ENCODE peak calls at places on chromosome 21, in seven cellular contexts. V is IMR-90, I is H54, L is body of pancreas, A is suprapubic skin, X is transverse colon, Y is Peyer's patch. U is an unnamed sample.

GRCh38 chr21:40620386-40621145 is 226.4 kb downstream of the DSCAM start:
- DNase-seq in X (no peak), I (no peak), Y (no peak), V (no peak), A (no peak), L (no peak), U (no peak)

GRCh38 chr21:33976980-33977720 is 61.5 kb upstream of the ATP5PO start:
- DNase-seq in A (no peak), I (no peak), L (no peak), X (no peak), V (no peak), Y (no peak), U (no peak)

GRCh38 chr21:39633770-39634181 is 21.0 kb downstream of the B3GALT5 start:
- DNase-seq in I (peak; percentile 74), Y (no peak), A (no peak), V (peak; percentile 92), L (no peak), X (no peak), U (no peak)

GRCh38 chr21:39119696-39120290 is 63.5 kb downstream of the PSMG1 start:
- DNase-seq in I (no peak), A (no peak), X (no peak), Y (no peak), L (no peak), V (no peak), U (no peak)

GRCh38 chr21:38037416-38037815 is 121.2 kb upstream of the KCNJ6 start:
- DNase-seq in V (no peak), A (no peak), X (no peak), I (no peak), Y (no peak), L (no peak), U (no peak)

GRCh38 chr21:33196956-33197374 is 32.8 kb upstream of the IFNAR2 start:
- DNase-seq in X (peak; percentile 63), V (peak; percentile 62), A (peak; percentile 72), L (peak; percentile 69), Y (peak; percentile 53), I (peak; percentile 50), U (peak; percentile 71)

GRCh38 chr21:29155118-29155932 is 24.9 kb downstream of the MAP3K7CL start:
- DNase-seq in X (no peak), V (peak; percentile 62), I (peak; percentile 44), Y (no peak), L (peak; percentile 27), A (peak; percentile 66), U (no peak)

GRCh38 chr21:34889537-34890257 is 159.4 kb downstream of the RUNX1 start:
- DNase-seq in L (peak; percentile 78), A (peak; percentile 88), Y (peak; percentile 71), I (peak; percentile 78), X (peak; percentile 85), V (peak; percentile 77), U (peak; percentile 88)

GRCh38 chr21:18373631-18374030 is 30.0 kb downstream of the TMPRSS15 start:
- DNase-seq in I (no peak), X (no peak), V (no peak), L (no peak), A (no peak), Y (no peak), U (no peak)

GRCh38 chr21:16534408-16535099 is 804.8 kb downstream of the USP25 start:
- DNase-seq in I (peak; percentile 5), V (peak; percentile 32), Y (no peak), A (peak; percentile 90), L (peak; percentile 68), X (peak; percentile 16), U (peak; percentile 67)

GRCh38 chr21:34877485-34878128 is 171.5 kb downstream of the RUNX1 start:
- DNase-seq in I (no peak), A (no peak), X (peak; percentile 92), V (no peak), L (peak; percentile 96), Y (no peak), U (no peak)

DNA sequence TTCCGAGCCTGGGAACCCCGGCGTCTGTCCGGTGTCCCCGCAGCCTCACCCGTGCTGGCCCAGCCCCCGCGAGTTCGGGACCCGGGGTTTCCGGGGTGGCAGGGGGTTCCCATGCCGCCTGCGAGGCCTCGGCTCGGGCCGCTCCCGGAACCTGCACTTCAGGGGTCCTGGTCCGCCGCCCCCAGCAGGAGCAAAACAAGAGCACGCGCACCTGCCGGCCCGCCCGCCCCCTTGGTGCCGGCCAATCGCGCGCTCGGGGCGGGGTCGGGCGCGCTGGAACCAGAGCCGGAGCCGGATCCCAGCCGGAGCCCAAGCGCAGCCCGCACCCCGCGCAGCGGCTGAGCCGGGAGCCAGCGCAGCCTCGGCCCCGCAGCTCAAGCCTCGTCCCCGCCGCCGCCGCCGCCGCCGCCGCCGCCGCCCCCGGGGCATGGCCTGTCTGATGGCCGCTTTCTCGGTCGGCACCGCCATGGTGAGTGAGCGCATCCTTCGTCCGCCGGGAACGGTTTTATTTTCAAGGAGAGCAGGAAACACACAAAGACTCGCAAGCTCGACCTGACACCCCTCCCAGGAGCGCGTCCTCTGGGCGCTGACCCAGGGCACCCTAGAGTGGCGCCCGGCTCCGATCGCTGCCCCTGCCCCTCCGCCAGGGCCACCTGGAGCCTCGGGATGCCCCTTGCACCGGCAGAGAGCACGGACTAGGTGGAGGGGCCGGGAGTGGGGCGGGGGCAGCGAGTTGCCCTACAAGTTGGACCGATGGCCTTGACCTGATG is at the start of gene ABCG1:
- DNase-seq in A (peak; percentile 74), L (peak; percentile 62), X (peak; percentile 73), I (no peak), V (peak; percentile 13), Y (peak; percentile 75), U (peak; percentile 50)
- TF ChIP-seq POLR2A in A (no peak), L (no peak), X (peak; percentile 31), I (no peak), V (no peak), Y (peak; percentile 65), U (no peak)

GRCh38 chr21:44927587-44928461 is 7.1 kb upstream of the ITGB2 start:
- DNase-seq in V (peak; percentile 56), A (no peak), X (peak; percentile 54), I (peak; percentile 98), Y (peak; percentile 86), L (no peak), U (no peak)
- TF ChIP-seq POLR2A in V (no peak), A (no peak), X (no peak), I (no peak), Y (no peak), L (no peak), U (no peak)

DNA sequence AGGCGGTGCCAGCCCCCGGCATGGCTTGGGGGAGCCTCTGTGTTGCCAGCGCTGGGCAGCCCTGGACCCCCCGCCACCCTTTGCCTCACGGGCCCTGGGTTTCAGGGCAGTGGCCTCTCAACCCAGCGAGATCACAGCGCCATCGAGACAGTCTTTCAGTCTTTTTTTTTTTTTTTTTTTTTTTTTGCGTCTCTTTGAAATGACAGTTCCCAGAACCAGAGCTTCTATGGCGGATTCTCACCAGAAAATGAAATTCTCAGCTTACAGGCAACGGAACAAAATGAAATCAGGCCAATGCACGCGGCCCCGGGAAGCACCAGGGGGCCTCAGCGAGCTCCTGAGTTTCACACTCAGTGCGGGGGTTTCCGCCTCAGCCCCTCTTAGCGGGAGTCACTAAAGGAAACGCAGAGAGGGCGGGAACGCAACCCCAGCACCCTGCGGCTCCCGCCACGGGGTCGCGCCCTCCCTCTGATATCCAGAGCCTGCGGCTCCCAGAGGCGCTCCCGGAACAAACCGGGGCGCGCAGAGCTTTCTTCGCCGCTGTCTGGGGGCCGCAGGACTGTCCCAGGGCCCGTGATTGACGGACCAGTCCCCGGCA is 8.0 kb upstream of the COL6A1 start:
- DNase-seq in V (peak; percentile 87), L (peak; percentile 78), I (peak; percentile 80), X (peak; percentile 76), Y (peak; percentile 67), A (peak; percentile 91), U (peak; percentile 15)
- TF ChIP-seq POLR2A in V (peak; percentile 24), L (no peak), I (no peak), X (peak; percentile 15), Y (no peak), A (no peak), U (no peak)

DNA sequence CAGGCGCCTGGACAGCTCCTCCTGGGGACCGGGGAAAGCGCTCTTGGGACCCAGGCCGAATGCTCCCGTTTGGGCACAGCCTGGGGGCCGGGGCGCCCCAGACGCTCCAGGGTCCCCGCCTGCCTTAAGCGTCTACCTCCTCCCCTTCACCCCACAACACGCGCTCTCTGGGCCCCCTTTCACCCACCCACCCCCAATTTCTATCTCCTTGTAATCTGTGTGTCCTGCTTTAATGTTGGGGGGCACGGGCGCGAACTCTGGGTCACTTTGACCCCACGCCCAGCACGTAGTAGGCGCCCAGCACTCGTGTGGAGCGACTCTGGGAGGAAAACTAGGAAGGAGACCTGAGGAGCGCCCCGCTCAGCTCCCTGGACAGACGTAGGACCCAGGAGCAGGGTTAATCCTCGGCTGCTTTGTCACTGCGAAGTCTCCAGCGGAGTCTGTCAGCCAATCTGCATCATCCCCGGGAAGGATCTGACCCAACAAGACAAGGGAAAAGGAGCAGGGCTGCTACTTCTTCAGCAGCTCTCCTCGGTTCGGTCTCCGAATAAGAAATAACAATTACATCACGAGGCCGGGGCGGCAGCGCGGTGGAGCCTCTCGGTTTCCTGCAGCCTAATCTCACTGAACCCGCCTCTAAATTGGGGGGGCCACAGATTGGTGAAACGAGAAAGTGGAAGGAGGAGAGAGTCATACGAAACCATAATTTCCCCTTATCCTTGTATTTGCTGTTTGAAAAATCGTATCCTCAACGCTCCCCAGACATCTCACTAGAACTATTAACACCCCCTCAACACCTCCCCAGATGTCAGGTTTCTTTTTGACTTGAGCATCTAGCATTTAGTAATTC is 806 bp upstream of the NRIP1 start:
- DNase-seq in X (peak; percentile 80), V (peak; percentile 86), Y (peak; percentile 92), L (peak; percentile 81), A (peak; percentile 83), I (peak; percentile 66), U (peak; percentile 87)
- TF ChIP-seq POLR2A in X (peak; percentile 74), V (no peak), Y (peak; percentile 47), L (peak; percentile 52), A (no peak), I (peak; percentile 11), U (peak; percentile 80)

GRCh38 chr21:31195334-31196015 is 148.6 kb downstream of the TIAM1 start:
- DNase-seq in V (no peak), I (no peak), L (no peak), X (no peak), Y (no peak), A (no peak), U (no peak)

GRCh38 chr21:31196724-31197123 is 147.3 kb downstream of the TIAM1 start:
- DNase-seq in I (no peak), X (no peak), A (no peak), V (no peak), L (no peak), Y (no peak), U (no peak)

GRCh38 chr21:31191553-31191952 is 152.5 kb downstream of the TIAM1 start:
- DNase-seq in A (no peak), Y (no peak), V (peak; percentile 6), L (no peak), I (no peak), X (no peak), U (no peak)

GRCh38 chr21:31193761-31194160 is 150.3 kb downstream of the TIAM1 start:
- DNase-seq in A (no peak), L (no peak), V (no peak), X (no peak), Y (no peak), I (no peak), U (no peak)

GRCh38 chr21:31194510-31195293 is 149.4 kb downstream of the TIAM1 start:
- DNase-seq in L (no peak), X (no peak), Y (no peak), V (no peak), A (no peak), I (no peak), U (no peak)
- TF ChIP-seq POLR2A in L (no peak), X (no peak), Y (no peak), V (no peak), A (no peak), I (no peak), U (no peak)

GRCh38 chr21:43974791-43975468 is 37.2 kb upstream of the TRAPPC10 start:
- DNase-seq in L (no peak), Y (no peak), X (no peak), I (no peak), A (no peak), V (no peak), U (no peak)
- TF ChIP-seq POLR2A in L (no peak), Y (no peak), X (no peak), I (no peak), A (no peak), V (no peak), U (no peak)